ENCODE peak calls at places on chromosomes 5 and 9, in five cellular contexts. Y, F, G, T and X are unnamed samples.

GRCh38 chr5:109959652-109960051 is 269.9 kb downstream of the MAN2A1 start:
- DNase-seq in Y (no peak), G (no peak), T (no peak), F (no peak), X (no peak)

GRCh38 chr5:147567917-147568598 is 58.2 kb upstream of the DPYSL3 start:
- DNase-seq in Y (peak), F (peak), T (peak), G (peak), X (peak)

GRCh38 chr5:173629628-173630027 is 13.2 kb upstream of the BOD1 start:
- DNase-seq in T (no peak), F (peak), G (peak), Y (no peak), X (no peak)

GRCh38 chr9:70439991-70440706 is 25.7 kb upstream of the KLF9 start:
- DNase-seq in T (peak), G (no peak), F (no peak), Y (no peak), X (no peak)

GRCh38 chr5:125134216-125135081 is 388.0 kb upstream of the ZNF608 start:
- DNase-seq in F (no peak), T (peak), Y (peak), G (no peak), X (no peak)

GRCh38 chr5:61767231-61768080 is 435.4 kb downstream of the ZSWIM6 start:
- DNase-seq in T (no peak), G (no peak), Y (no peak), F (no peak), X (no peak)

GRCh38 chr5:113293613-113294340 is 141.0 kb downstream of the TSSK1B start:
- DNase-seq in G (no peak), T (peak), F (peak), Y (no peak), X (no peak)

GRCh38 chr5:159102294-159102934 is 2.7 kb upstream of the EBF1 start:
- DNase-seq in Y (no peak), T (no peak), G (no peak), F (no peak), X (no peak)

GRCh38 chr5:151598984-151599383 is 7.9 kb upstream of the FAT2 start:
- DNase-seq in T (no peak), F (no peak), Y (no peak), G (no peak), X (peak)

GRCh38 chr9:70435948-70436347 is 21.5 kb upstream of the KLF9 start:
- DNase-seq in T (peak), Y (no peak), G (no peak), F (no peak), X (no peak)

GRCh38 chr5:52657231-52657645 is 130.5 kb upstream of the ITGA1 start:
- DNase-seq in Y (peak), G (no peak), T (peak), F (no peak), X (peak)

GRCh38 chr5:159819671-159820411 is 96.4 kb upstream of the ADRA1B start:
- DNase-seq in F (no peak), G (no peak), T (peak), Y (no peak), X (peak)

GRCh38 chr9:79583957-79584654 is 12.3 kb downstream of the TLE4 start:
- DNase-seq in G (no peak), Y (no peak), T (no peak), F (no peak), X (peak)

GRCh38 chr5:68178579-68178978 is 37.0 kb upstream of the PIK3R1 start:
- DNase-seq in F (no peak), T (no peak), Y (no peak), G (no peak), X (peak)

GRCh38 chr9:120874861-120875565 is 2.0 kb downstream of the PHF19 start:
- DNase-seq in Y (no peak), F (no peak), G (no peak), T (no peak), X (no peak)

DNA sequence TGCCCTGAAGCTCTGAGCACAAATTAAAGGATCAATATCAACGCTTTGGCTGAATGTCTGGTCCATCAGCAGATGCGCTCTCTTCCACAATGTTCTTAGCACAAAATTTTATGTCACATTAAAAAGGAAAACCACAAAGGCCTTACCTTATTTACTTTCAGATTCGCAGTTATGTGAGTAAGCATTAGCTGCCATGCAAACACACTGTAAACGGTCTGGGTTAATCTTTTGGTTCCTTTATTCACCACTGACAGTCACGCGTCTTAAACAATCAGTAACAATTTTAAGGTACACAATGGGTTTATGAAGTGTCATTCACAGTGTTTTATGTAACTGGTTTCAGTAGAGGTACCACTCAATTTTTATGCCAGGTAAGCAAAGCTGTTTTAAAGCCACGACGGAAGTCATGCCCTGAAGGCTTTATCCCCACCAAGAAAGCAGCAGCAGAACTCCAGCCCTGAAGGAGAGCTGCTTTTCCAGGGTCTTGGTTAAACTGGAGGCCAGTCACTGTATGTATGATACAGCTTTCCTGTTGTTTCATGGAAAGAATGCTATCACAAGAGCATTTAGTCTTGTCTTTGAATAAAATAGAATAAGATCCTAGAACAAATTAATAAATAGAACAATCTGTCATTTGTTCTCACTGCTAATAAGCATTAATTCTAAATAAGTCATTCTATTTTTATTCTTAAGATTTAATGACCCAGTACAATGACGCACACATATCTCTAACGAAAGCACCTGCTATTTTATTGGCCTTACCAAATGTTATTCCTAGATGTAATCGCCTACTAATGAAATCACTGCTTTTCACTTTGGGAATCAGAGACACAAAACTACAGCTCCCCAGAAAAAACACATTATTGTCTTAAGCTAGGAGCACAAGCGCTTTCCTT is 103.4 kb downstream of the ANKH start:
- DNase-seq in T (no peak), F (no peak), Y (no peak), G (no peak), X (no peak)
- H2BK12ac ChIP-seq in T (no peak), F (no peak), Y (no peak), G (no peak), X (no peak)

DNA sequence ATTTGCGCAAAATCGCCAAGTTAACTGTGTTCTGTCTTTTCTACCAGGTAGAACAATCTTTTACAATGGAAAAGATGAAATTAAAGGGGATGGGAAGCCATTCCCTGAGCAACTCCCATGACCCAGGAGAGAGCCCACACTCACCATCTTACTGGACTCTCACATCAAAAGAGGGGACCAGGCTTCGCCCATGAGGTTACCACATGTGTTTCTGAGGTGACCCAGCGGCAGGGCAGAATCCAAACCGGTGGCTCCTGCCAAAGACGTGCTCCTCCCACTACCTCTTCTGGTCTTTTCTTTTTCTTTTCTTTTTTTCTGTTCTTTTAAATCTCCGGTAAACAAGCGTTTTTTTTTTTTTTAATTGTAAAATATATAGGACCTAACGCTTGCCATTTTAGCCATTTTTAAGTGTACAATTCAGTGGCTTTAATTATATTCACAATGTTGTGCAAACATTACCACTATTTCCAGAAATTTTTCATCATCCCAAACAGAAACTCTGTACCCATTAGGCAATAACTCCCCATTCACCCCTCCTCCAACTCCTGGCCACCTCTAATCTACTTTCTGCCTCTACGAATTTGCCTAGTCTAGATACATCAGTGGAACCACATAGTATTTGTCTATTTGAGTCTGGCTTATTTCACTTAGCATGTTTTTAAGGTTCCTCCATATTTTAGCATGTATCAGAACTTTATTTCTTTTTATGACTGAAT is 19.3 kb downstream of the PTPN3 start:
- DNase-seq in Y (no peak), F (no peak), G (no peak), T (no peak), X (no peak)
- H2BK12ac ChIP-seq in Y (no peak), F (no peak), G (no peak), T (no peak), X (no peak)

GRCh38 chr5:4987431-4987830 is 152.7 kb upstream of the ADAMTS16 start:
- DNase-seq in F (no peak), G (no peak), Y (no peak), T (no peak), X (no peak)
- H2BK12ac ChIP-seq in F (no peak), G (no peak), Y (no peak), T (no peak), X (no peak)

GRCh38 chr5:179906294-179906794 is 1.4 kb downstream of the TBC1D9B start:
- DNase-seq in G (no peak), F (peak), T (no peak), Y (no peak), X (no peak)
- H2BK12ac ChIP-seq in G (no peak), F (no peak), T (no peak), Y (no peak), X (no peak)